ENCODE peak calls at places on chromosomes 6 and 20, in seven cellular contexts. D is cardiac fibroblast, E is PC-3, N is amniotic stem cell, T is hypothalamus, B is B cell, K is iPS-NIHi11. Y is an unnamed sample.

GRCh38 chr20:38290829-38291581 is 13.0 kb upstream of the BPI start:
- DNase-seq in T (no peak), E (peak), D (peak), N (peak), B (no peak), K (peak), Y (no peak)

GRCh38 chr6:45420083-45420908 is 42.6 kb upstream of the SUPT3H start:
- DNase-seq in B (peak), D (peak), T (no peak), N (no peak), E (peak), K (no peak), Y (no peak)

GRCh38 chr6:43748765-43749164 is 21.2 kb upstream of the VEGFA start:
- DNase-seq in T (no peak), D (no peak), E (no peak), K (no peak), N (no peak), B (no peak), Y (no peak)

GRCh38 chr20:11375368-11375767 is 542.3 kb upstream of the BTBD3 start:
- DNase-seq in K (no peak), N (no peak), D (no peak), T (no peak), E (no peak), B (no peak), Y (no peak)

GRCh38 chr6:168615837-168616236 is 174.9 kb downstream of the SMOC2 start:
- DNase-seq in E (no peak), N (no peak), D (no peak), B (no peak), T (no peak), K (no peak), Y (no peak)

GRCh38 chr20:32809907-32810306 is 9.8 kb upstream of the MAPRE1 start:
- DNase-seq in N (no peak), K (no peak), T (no peak), E (no peak), D (no peak), B (no peak), Y (no peak)

GRCh38 chr20:55090301-55090700 is 614.9 kb downstream of the DOK5 start:
- DNase-seq in K (no peak), E (no peak), D (no peak), T (no peak), B (no peak), N (no peak), Y (no peak)

GRCh38 chr6:5632348-5632935 is 371.1 kb downstream of the FARS2 start:
- DNase-seq in T (no peak), N (no peak), D (no peak), K (no peak), E (no peak), B (no peak), Y (no peak)

GRCh38 chr6:71567562-71567961 is 279.0 kb downstream of the OGFRL1 start:
- DNase-seq in B (no peak), N (no peak), T (no peak), K (no peak), E (no peak), D (peak), Y (no peak)

GRCh38 chr6:107192739-107193296 is 77.5 kb upstream of the BEND3 start:
- DNase-seq in B (no peak), T (no peak), K (no peak), D (no peak), N (no peak), E (no peak), Y (no peak)

GRCh38 chr20:20201124-20201523 is 148.8 kb downstream of the CFAP61 start:
- DNase-seq in B (no peak), T (no peak), N (no peak), K (no peak), E (no peak), D (no peak), Y (no peak)

GRCh38 chr6:81981812-81982211 is 229.3 kb upstream of the TENT5A start:
- DNase-seq in K (no peak), T (no peak), N (peak), B (no peak), E (peak), D (peak), Y (peak)

GRCh38 chr6:154297711-154298110 is 58.9 kb downstream of the IPCEF1 start:
- DNase-seq in B (no peak), K (no peak), T (no peak), E (no peak), D (no peak), N (no peak), Y (no peak)

GRCh38 chr20:6533321-6533720 is 234.2 kb upstream of the BMP2 start:
- DNase-seq in E (no peak), K (no peak), N (no peak), D (peak), B (no peak), T (no peak), Y (peak)

GRCh38 chr20:5947276-5947675 is 3.1 kb downstream of the TRMT6 start:
- DNase-seq in T (no peak), E (peak), B (no peak), N (no peak), D (peak), K (no peak), Y (no peak)

GRCh38 chr6:89044988-89045387 is 35.6 kb upstream of the PNRC1 start:
- DNase-seq in D (no peak), N (no peak), E (no peak), B (no peak), T (no peak), K (no peak), Y (no peak)

GRCh38 chr6:128712898-128713297 is 170.0 kb upstream of the LAMA2 start:
- DNase-seq in D (no peak), N (no peak), E (no peak), K (no peak), T (no peak), B (no peak), Y (no peak)

GRCh38 chr6:169177516-169178196 is 76.0 kb downstream of the THBS2 start:
- DNase-seq in B (no peak), N (no peak), K (no peak), D (no peak), E (no peak), T (no peak), Y (peak)

GRCh38 chr6:137102851-137103492 is 58.2 kb upstream of the IL20RA start:
- DNase-seq in B (peak), E (no peak), D (no peak), T (no peak), N (no peak), K (no peak), Y (no peak)

GRCh38 chr6:121563286-121563685 is 127.8 kb downstream of the GJA1 start:
- DNase-seq in N (no peak), E (no peak), K (no peak), D (no peak), T (no peak), B (no peak), Y (no peak)

GRCh38 chr6:41088451-41088850 is 15.7 kb downstream of the NFYA start:
- DNase-seq in T (no peak), D (no peak), B (no peak), K (no peak), E (no peak), N (no peak), Y (no peak)

GRCh38 chr6:111358454-111358853 is 124.6 kb downstream of the REV3L start:
- DNase-seq in K (no peak), B (no peak), T (no peak), N (no peak), E (peak), D (no peak), Y (no peak)

GRCh38 chr6:89562114-89562815 is 76.3 kb downstream of the LYRM2 start:
- DNase-seq in D (peak), K (no peak), N (no peak), B (no peak), E (no peak), T (peak), Y (no peak)

GRCh38 chr20:34546751-34547181 is 11.8 kb upstream of the MAP1LC3A start:
- DNase-seq in K (no peak), T (no peak), D (no peak), N (no peak), B (no peak), E (no peak), Y (no peak)

GRCh38 chr6:129393659-129394058 is 316.3 kb downstream of the ARHGAP18 start:
- DNase-seq in D (no peak), B (peak), N (no peak), E (no peak), T (no peak), K (no peak), Y (no peak)

GRCh38 chr6:15876406-15876805 is 213.6 kb upstream of the DTNBP1 start:
- DNase-seq in T (no peak), D (peak), B (no peak), K (no peak), E (peak), N (no peak), Y (no peak)

GRCh38 chr6:155381856-155382690 is 67.8 kb upstream of the TFB1M start:
- DNase-seq in T (no peak), N (no peak), E (no peak), B (no peak), D (peak), K (no peak), Y (no peak)

GRCh38 chr6:98946877-98947410 is 802 bp downstream of the FBXL4 start:
- DNase-seq in D (peak), N (no peak), B (peak), T (peak), E (peak), K (no peak), Y (no peak)

GRCh38 chr6:5126214-5126613 is 41.1 kb downstream of the PPP1R3G start:
- DNase-seq in E (no peak), N (no peak), B (no peak), D (peak), T (no peak), K (no peak), Y (no peak)

GRCh38 chr6:40794581-40794980 is 207.4 kb upstream of the LRFN2 start:
- DNase-seq in N (no peak), K (no peak), D (no peak), T (no peak), B (no peak), E (no peak), Y (no peak)

GRCh38 chr6:40326689-40327404 is 260.3 kb downstream of the LRFN2 start:
- DNase-seq in K (no peak), N (no peak), D (no peak), B (no peak), T (no peak), E (no peak), Y (no peak)

GRCh38 chr6:51199733-51200132 is 381.1 kb downstream of the TFAP2B start:
- DNase-seq in E (no peak), T (no peak), K (no peak), D (no peak), N (no peak), B (no peak), Y (no peak)

GRCh38 chr6:107820571-107821261 is 3.4 kb downstream of the SCML4 start:
- DNase-seq in T (no peak), N (no peak), B (no peak), D (no peak), K (no peak), E (no peak), Y (no peak)

Y was measured in AG04449.